ENCODE peak calls at places on chromosomes 2 and 18, in six cellular contexts. One of them, this sample, is unnamed.

GRCh38 chr2:14288016-14288415 is 344.5 kb upstream of the LRATD1 start:
- DNase-seq in body of pancreas: no peak
- DNase-seq in neural progenitor cell: no peak
- DNase-seq in left lung: no peak
- DNase-seq in heart left ventricle: no peak
- DNase-seq in left ventricle myocardium inferior: no peak
- DNase-seq in this sample: no peak

GRCh38 chr2:28488858-28489575 is 6.8 kb upstream of the PLB1 start:
- DNase-seq in body of pancreas: no peak
- DNase-seq in neural progenitor cell: peak
- DNase-seq in left lung: no peak
- DNase-seq in heart left ventricle: no peak
- DNase-seq in left ventricle myocardium inferior: no peak
- DNase-seq in this sample: no peak

GRCh38 chr2:240464514-240465241 is 29.2 kb downstream of the GPC1 start:
- DNase-seq in body of pancreas: peak
- DNase-seq in neural progenitor cell: no peak
- DNase-seq in left lung: peak
- DNase-seq in heart left ventricle: no peak
- DNase-seq in left ventricle myocardium inferior: peak
- DNase-seq in this sample: no peak

GRCh38 chr2:237424544-237424943 is 10.6 kb upstream of the COL6A3 start:
- DNase-seq in body of pancreas: no peak
- DNase-seq in neural progenitor cell: no peak
- DNase-seq in left lung: no peak
- DNase-seq in heart left ventricle: no peak
- DNase-seq in left ventricle myocardium inferior: no peak
- DNase-seq in this sample: no peak

GRCh38 chr2:8477511-8478132 is 204.2 kb upstream of the ID2 start:
- DNase-seq in body of pancreas: no peak
- DNase-seq in neural progenitor cell: no peak
- DNase-seq in left lung: no peak
- DNase-seq in heart left ventricle: no peak
- DNase-seq in left ventricle myocardium inferior: no peak
- DNase-seq in this sample: peak

GRCh38 chr2:34004936-34005335 is 405.8 kb upstream of the FAM98A start:
- DNase-seq in body of pancreas: no peak
- DNase-seq in neural progenitor cell: peak
- DNase-seq in left lung: no peak
- DNase-seq in heart left ventricle: no peak
- DNase-seq in left ventricle myocardium inferior: no peak
- DNase-seq in this sample: no peak

GRCh38 chr2:224360801-224361251 is 41.1 kb downstream of the FAM124B start:
- DNase-seq in body of pancreas: no peak
- DNase-seq in neural progenitor cell: no peak
- DNase-seq in left lung: no peak
- DNase-seq in heart left ventricle: no peak
- DNase-seq in left ventricle myocardium inferior: no peak
- DNase-seq in this sample: no peak

GRCh38 chr2:237158194-237158593 is 72.5 kb downstream of the COPS8 start:
- DNase-seq in body of pancreas: no peak
- DNase-seq in neural progenitor cell: no peak
- DNase-seq in left lung: no peak
- DNase-seq in heart left ventricle: no peak
- DNase-seq in left ventricle myocardium inferior: no peak
- DNase-seq in this sample: no peak

GRCh38 chr2:147665035-147665434 is 179.8 kb upstream of the ACVR2A start:
- DNase-seq in body of pancreas: no peak
- DNase-seq in neural progenitor cell: no peak
- DNase-seq in left lung: no peak
- DNase-seq in heart left ventricle: no peak
- DNase-seq in left ventricle myocardium inferior: no peak
- DNase-seq in this sample: no peak

GRCh38 chr18:11512096-11513030 is 97.0 kb upstream of the SLC35G4 start:
- DNase-seq in body of pancreas: no peak
- DNase-seq in neural progenitor cell: peak
- DNase-seq in left lung: no peak
- DNase-seq in heart left ventricle: no peak
- DNase-seq in left ventricle myocardium inferior: no peak
- DNase-seq in this sample: no peak

GRCh38 chr2:40123321-40123720 is 328.6 kb downstream of the SLC8A1 start:
- DNase-seq in body of pancreas: no peak
- DNase-seq in neural progenitor cell: no peak
- DNase-seq in left lung: no peak
- DNase-seq in heart left ventricle: no peak
- DNase-seq in left ventricle myocardium inferior: no peak
- DNase-seq in this sample: no peak

GRCh38 chr2:18311413-18311812 is 249.0 kb downstream of the RDH14 start:
- DNase-seq in body of pancreas: peak
- DNase-seq in neural progenitor cell: no peak
- DNase-seq in left lung: no peak
- DNase-seq in heart left ventricle: no peak
- DNase-seq in left ventricle myocardium inferior: no peak
- DNase-seq in this sample: no peak

GRCh38 chr2:67465623-67466022 is 68.5 kb downstream of the ETAA1 start:
- DNase-seq in body of pancreas: no peak
- DNase-seq in neural progenitor cell: no peak
- DNase-seq in left lung: no peak
- DNase-seq in heart left ventricle: no peak
- DNase-seq in left ventricle myocardium inferior: no peak
- DNase-seq in this sample: no peak

GRCh38 chr18:69889009-69889408 is 58.7 kb downstream of the CD226 start:
- DNase-seq in body of pancreas: no peak
- DNase-seq in neural progenitor cell: no peak
- DNase-seq in left lung: no peak
- DNase-seq in heart left ventricle: no peak
- DNase-seq in left ventricle myocardium inferior: no peak
- DNase-seq in this sample: no peak

GRCh38 chr2:178109813-178110212 is 2.4 kb upstream of the RBM45 start:
- DNase-seq in body of pancreas: no peak
- DNase-seq in neural progenitor cell: peak
- DNase-seq in left lung: no peak
- DNase-seq in heart left ventricle: no peak
- DNase-seq in left ventricle myocardium inferior: no peak
- DNase-seq in this sample: no peak

GRCh38 chr2:21610304-21610703 is 486.5 kb downstream of the TDRD15 start:
- DNase-seq in body of pancreas: no peak
- DNase-seq in neural progenitor cell: no peak
- DNase-seq in left lung: no peak
- DNase-seq in heart left ventricle: no peak
- DNase-seq in left ventricle myocardium inferior: no peak
- DNase-seq in this sample: no peak

GRCh38 chr2:36266536-36267121 is 88.9 kb upstream of the CRIM1 start:
- DNase-seq in body of pancreas: no peak
- DNase-seq in neural progenitor cell: peak
- DNase-seq in left lung: no peak
- DNase-seq in heart left ventricle: no peak
- DNase-seq in left ventricle myocardium inferior: no peak
- DNase-seq in this sample: no peak

GRCh38 chr2:70948350-70949003 is 12.8 kb downstream of the ATP6V1B1 start:
- DNase-seq in body of pancreas: peak
- DNase-seq in neural progenitor cell: peak
- DNase-seq in left lung: peak
- DNase-seq in heart left ventricle: peak
- DNase-seq in left ventricle myocardium inferior: peak
- DNase-seq in this sample: peak

GRCh38 chr18:55839350-55839749 is 251.4 kb upstream of the TCF4 start:
- DNase-seq in body of pancreas: no peak
- DNase-seq in neural progenitor cell: no peak
- DNase-seq in left lung: no peak
- DNase-seq in heart left ventricle: no peak
- DNase-seq in left ventricle myocardium inferior: no peak
- DNase-seq in this sample: no peak

GRCh38 chr2:4047961-4048891 is 344.9 kb downstream of the DCDC2C start:
- DNase-seq in body of pancreas: no peak
- DNase-seq in neural progenitor cell: no peak
- DNase-seq in left lung: no peak
- DNase-seq in heart left ventricle: no peak
- DNase-seq in left ventricle myocardium inferior: no peak
- DNase-seq in this sample: no peak

GRCh38 chr2:237864030-237864931 is 4.9 kb downstream of the RAMP1 start:
- DNase-seq in body of pancreas: peak
- DNase-seq in neural progenitor cell: no peak
- DNase-seq in left lung: peak
- DNase-seq in heart left ventricle: peak
- DNase-seq in left ventricle myocardium inferior: no peak
- DNase-seq in this sample: no peak

GRCh38 chr2:113791697-113792590 is 35.5 kb upstream of the SLC35F5 start:
- DNase-seq in body of pancreas: no peak
- DNase-seq in neural progenitor cell: no peak
- DNase-seq in left lung: no peak
- DNase-seq in heart left ventricle: no peak
- DNase-seq in left ventricle myocardium inferior: no peak
- DNase-seq in this sample: no peak

GRCh38 chr2:9004338-9005204 is 1.1 kb upstream of the MBOAT2 start:
- DNase-seq in body of pancreas: no peak
- DNase-seq in neural progenitor cell: no peak
- DNase-seq in left lung: no peak
- DNase-seq in heart left ventricle: no peak
- DNase-seq in left ventricle myocardium inferior: no peak
- DNase-seq in this sample: no peak

GRCh38 chr2:180322781-180323180 is 315.7 kb upstream of the CWC22 start:
- DNase-seq in body of pancreas: no peak
- DNase-seq in neural progenitor cell: no peak
- DNase-seq in left lung: no peak
- DNase-seq in heart left ventricle: no peak
- DNase-seq in left ventricle myocardium inferior: no peak
- DNase-seq in this sample: no peak

DNA sequence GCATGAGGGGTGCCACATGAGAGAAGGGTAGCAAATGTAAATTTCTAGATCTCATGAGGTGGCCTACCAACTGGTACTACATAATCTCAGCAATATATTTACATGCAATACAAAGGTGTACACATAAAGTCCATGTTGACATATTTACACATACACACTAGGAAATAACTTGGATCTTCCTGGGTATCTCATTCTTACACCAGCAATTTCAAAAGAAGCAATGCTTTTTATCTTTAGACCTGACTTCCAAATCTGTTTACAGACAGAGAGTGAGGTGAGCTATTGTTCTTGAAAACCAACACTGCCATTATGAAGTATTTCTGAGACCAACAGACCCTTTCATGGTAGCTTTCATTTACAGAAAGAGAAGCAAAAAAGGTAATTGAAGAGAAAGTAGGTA is 184.2 kb downstream of the ERBB4 start:
- DNase-seq in body of pancreas: no peak
- DNase-seq in neural progenitor cell: no peak
- DNase-seq in left lung: no peak
- DNase-seq in heart left ventricle: no peak
- DNase-seq in left ventricle myocardium inferior: no peak
- DNase-seq in this sample: no peak
- TF ChIP-seq CTCF in body of pancreas: no peak
- TF ChIP-seq CTCF in neural progenitor cell: no peak
- TF ChIP-seq CTCF in left lung: no peak
- TF ChIP-seq CTCF in heart left ventricle: no peak
- TF ChIP-seq CTCF in left ventricle myocardium inferior: no peak
- TF ChIP-seq CTCF in this sample: no peak

GRCh38 chr2:27086090-27086721 is 366 bp upstream of the KHK start:
- DNase-seq in body of pancreas: peak
- DNase-seq in neural progenitor cell: peak
- DNase-seq in left lung: peak
- DNase-seq in heart left ventricle: peak
- DNase-seq in left ventricle myocardium inferior: peak
- DNase-seq in this sample: peak

GRCh38 chr2:27085670-27086089 is 892 bp upstream of the KHK start:
- DNase-seq in body of pancreas: peak
- DNase-seq in neural progenitor cell: peak
- DNase-seq in left lung: peak
- DNase-seq in heart left ventricle: peak
- DNase-seq in left ventricle myocardium inferior: peak
- DNase-seq in this sample: no peak

GRCh38 chr2:27085062-27085669 is 1.4 kb upstream of the KHK start:
- DNase-seq in body of pancreas: no peak
- DNase-seq in neural progenitor cell: no peak
- DNase-seq in left lung: no peak
- DNase-seq in heart left ventricle: no peak
- DNase-seq in left ventricle myocardium inferior: no peak
- DNase-seq in this sample: no peak

GRCh38 chr2:27087823-27088410 is 1.3 kb downstream of the KHK start:
- DNase-seq in body of pancreas: no peak
- DNase-seq in neural progenitor cell: no peak
- DNase-seq in left lung: no peak
- DNase-seq in heart left ventricle: no peak
- DNase-seq in left ventricle myocardium inferior: no peak
- DNase-seq in this sample: no peak

GRCh38 chr2:27086722-27087446 is at the start of gene KHK:
- DNase-seq in body of pancreas: peak
- DNase-seq in neural progenitor cell: peak
- DNase-seq in left lung: peak
- DNase-seq in heart left ventricle: peak
- DNase-seq in left ventricle myocardium inferior: peak
- DNase-seq in this sample: no peak
- TF ChIP-seq CTCF in body of pancreas: no peak
- TF ChIP-seq CTCF in neural progenitor cell: no peak
- TF ChIP-seq CTCF in left lung: no peak
- TF ChIP-seq CTCF in heart left ventricle: peak
- TF ChIP-seq CTCF in left ventricle myocardium inferior: peak
- TF ChIP-seq CTCF in this sample: peak

DNA sequence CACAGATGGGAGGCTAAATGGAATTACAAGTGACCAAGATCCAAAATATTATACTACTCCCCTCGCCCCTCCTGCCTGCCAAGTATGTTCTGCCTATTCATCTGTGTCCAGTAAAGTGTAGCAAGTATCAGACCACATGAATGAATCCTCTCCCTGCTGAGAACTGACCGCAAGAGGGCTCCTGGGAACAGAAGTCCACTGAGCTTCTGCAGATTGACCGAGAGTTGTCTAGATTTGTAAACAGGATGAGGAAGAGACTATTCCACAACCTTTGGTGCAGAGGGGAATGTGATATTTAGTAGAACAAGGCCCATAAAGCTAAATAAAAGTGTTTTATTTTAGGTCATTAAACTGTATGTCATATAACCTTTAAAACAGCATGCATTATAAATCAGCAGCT is 376.9 kb downstream of the DCC start:
- DNase-seq in body of pancreas: peak
- DNase-seq in neural progenitor cell: peak
- DNase-seq in left lung: no peak
- DNase-seq in heart left ventricle: no peak
- DNase-seq in left ventricle myocardium inferior: no peak
- DNase-seq in this sample: no peak
- TF ChIP-seq CTCF in body of pancreas: no peak
- TF ChIP-seq CTCF in neural progenitor cell: peak
- TF ChIP-seq CTCF in left lung: no peak
- TF ChIP-seq CTCF in heart left ventricle: no peak
- TF ChIP-seq CTCF in left ventricle myocardium inferior: peak
- TF ChIP-seq CTCF in this sample: no peak

DNA sequence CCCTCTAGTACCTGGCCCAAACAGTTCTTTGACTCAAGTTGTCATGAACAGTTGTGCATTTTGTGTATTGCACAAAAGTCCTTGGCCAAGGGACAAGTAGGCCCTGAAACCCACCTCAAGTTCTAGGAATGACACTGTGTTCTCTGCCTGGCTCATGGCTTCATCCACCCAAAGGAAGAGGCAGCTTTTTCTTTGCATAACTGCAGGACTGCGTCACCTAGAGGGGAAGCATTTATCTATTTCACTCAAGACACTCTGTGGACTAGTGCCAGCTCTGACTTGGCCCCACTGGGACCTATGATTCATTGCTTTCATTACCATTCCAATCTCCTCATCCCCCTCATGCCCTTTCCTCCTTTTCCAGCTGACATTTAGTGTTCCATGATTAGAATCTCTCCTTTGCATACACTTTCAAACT is 119.3 kb upstream of the SIX2 start:
- DNase-seq in body of pancreas: peak
- DNase-seq in neural progenitor cell: no peak
- DNase-seq in left lung: no peak
- DNase-seq in heart left ventricle: peak
- DNase-seq in left ventricle myocardium inferior: peak
- DNase-seq in this sample: no peak
- TF ChIP-seq CTCF in body of pancreas: no peak
- TF ChIP-seq CTCF in neural progenitor cell: no peak
- TF ChIP-seq CTCF in left lung: no peak
- TF ChIP-seq CTCF in heart left ventricle: no peak
- TF ChIP-seq CTCF in left ventricle myocardium inferior: no peak
- TF ChIP-seq CTCF in this sample: no peak

This sample was measured in activated B cell treated with CpG ODN at 0.5 μM for 24 hours.